ENCODE peak calls at places on chromosome 2, in five cellular contexts. A, K, B, V and L are unnamed samples.

GRCh38 chr2:65072181-65072970 is 16.2 kb downstream of the CEP68 start:
- DNase-seq in A (no peak), K (no peak), B (no peak), V (no peak), L (no peak)

GRCh38 chr2:233976690-233977294 is 59.6 kb downstream of the TRPM8 start:
- DNase-seq in A (peak), K (peak), B (peak), V (no peak), L (peak)

GRCh38 chr2:158967114-158967730 is 1.2 kb upstream of the TANC1 start:
- DNase-seq in A (no peak), K (no peak), B (no peak), V (no peak), L (no peak)

GRCh38 chr2:222052934-222053367 is 245.8 kb downstream of the PAX3 start:
- DNase-seq in A (no peak), K (no peak), B (no peak), V (no peak), L (no peak)

GRCh38 chr2:120830096-120830830 is 94.6 kb downstream of the GLI2 start:
- DNase-seq in A (no peak), K (no peak), B (no peak), V (no peak), L (no peak)

GRCh38 chr2:132670104-132670960 is at the start of gene LYPD1:
- DNase-seq in A (peak), K (no peak), B (no peak), V (no peak), L (no peak)

GRCh38 chr2:4780679-4781078 is 911.5 kb upstream of the SOX11 start:
- DNase-seq in A (no peak), K (no peak), B (no peak), V (no peak), L (no peak)

GRCh38 chr2:112779598-112779997 is 4.7 kb downstream of the IL1A start:
- DNase-seq in A (no peak), K (no peak), B (no peak), V (no peak), L (no peak)

GRCh38 chr2:216394888-216395287 is 17.4 kb upstream of the SMARCAL1 start:
- DNase-seq in A (no peak), K (no peak), B (no peak), V (no peak), L (no peak)

GRCh38 chr2:201203916-201204654 is 21.1 kb downstream of the CASP10 start:
- DNase-seq in A (no peak), K (peak), B (no peak), V (peak), L (peak)

GRCh38 chr2:101446869-101447268 is 28.0 kb downstream of the RFX8 start:
- DNase-seq in A (no peak), K (peak), B (no peak), V (peak), L (peak)

GRCh38 chr2:86249176-86249842 is 50.1 kb downstream of the MRPL35 start:
- DNase-seq in A (no peak), K (peak), B (no peak), V (peak), L (peak)

GRCh38 chr2:210189452-210190143 is 18.4 kb upstream of the KANSL1L start:
- DNase-seq in A (no peak), K (no peak), B (no peak), V (no peak), L (no peak)

DNA sequence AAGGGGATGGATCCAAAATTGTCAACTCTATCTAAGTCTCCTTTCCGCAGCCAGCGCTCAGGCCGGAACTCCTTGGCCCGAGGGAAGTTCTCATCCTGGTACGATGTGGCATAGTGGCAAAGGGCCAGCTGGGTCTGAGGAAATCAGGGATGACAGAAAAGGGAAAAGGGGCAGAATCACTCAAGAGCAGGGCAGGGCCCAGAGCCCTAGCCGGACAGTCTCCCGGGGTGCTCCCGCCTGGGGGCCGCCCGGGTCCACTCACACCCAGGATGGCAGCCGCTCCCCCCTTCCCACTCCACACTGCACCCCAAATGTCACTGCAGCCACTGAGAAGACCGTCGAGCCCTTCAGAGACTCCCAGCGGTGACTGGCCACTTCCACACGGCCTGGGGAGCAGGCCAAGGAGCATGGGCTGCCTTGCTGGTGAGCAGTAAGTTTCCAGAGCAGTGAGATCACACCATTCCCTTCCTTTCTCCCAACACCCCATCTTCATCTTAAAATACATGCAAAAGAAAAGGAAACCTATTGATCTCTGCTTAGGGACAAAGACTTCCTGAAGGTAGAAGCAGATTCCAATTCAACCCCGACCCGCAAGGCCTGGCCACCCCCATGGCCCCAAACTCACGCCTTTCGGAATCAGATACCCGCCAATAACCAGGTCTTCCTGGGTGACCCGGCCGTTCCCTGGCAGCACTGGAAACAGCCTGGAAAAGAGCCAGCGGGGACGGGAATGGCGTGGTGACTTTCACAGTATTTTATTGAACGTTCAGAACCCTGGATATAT is 26.7 kb downstream of the CYP27C1 start:
- DNase-seq in A (no peak), K (peak), B (no peak), V (no peak), L (peak)
- H3K4me3 ChIP-seq in A (no peak), K (peak), B (no peak), V (no peak), L (no peak)

GRCh38 chr2:174088706-174089105 is 123.5 kb upstream of the SP3 start:
- DNase-seq in A (no peak), K (no peak), B (no peak), V (no peak), L (no peak)
- H3K4me3 ChIP-seq in A (no peak), K (no peak), B (no peak), V (no peak), L (no peak)

GRCh38 chr2:231227309-231228162 is 29.1 kb downstream of the ARMC9 start:
- DNase-seq in A (peak), K (peak), B (peak), V (peak), L (peak)
- H3K4me3 ChIP-seq in A (no peak), K (no peak), B (no peak), V (no peak), L (no peak)

GRCh38 chr2:239355724-239356123 is 45.1 kb downstream of the HDAC4 start:
- DNase-seq in A (no peak), K (peak), B (no peak), V (peak), L (peak)
- H3K4me3 ChIP-seq in A (no peak), K (no peak), B (no peak), V (no peak), L (no peak)

GRCh38 chr2:23943666-23944065 is 3.4 kb downstream of the UBXN2A start:
- DNase-seq in A (no peak), K (no peak), B (no peak), V (no peak), L (no peak)

GRCh38 chr2:23940976-23941605 is 828 bp downstream of the UBXN2A start:
- DNase-seq in A (no peak), K (no peak), B (no peak), V (no peak), L (peak)

GRCh38 chr2:23940262-23940975 is at the start of gene UBXN2A:
- DNase-seq in A (peak), K (peak), B (peak), V (peak), L (peak)

GRCh38 chr2:23941644-23942043 is 1.4 kb downstream of the UBXN2A start:
- DNase-seq in A (no peak), K (no peak), B (no peak), V (no peak), L (no peak)

GRCh38 chr2:23939054-23939436 is 1.2 kb upstream of the UBXN2A start:
- DNase-seq in A (no peak), K (peak), B (no peak), V (peak), L (peak)
- H3K4me3 ChIP-seq in A (no peak), K (peak), B (peak), V (peak), L (peak)